ENCODE peak calls at places on chromosomes 5 and 9, in seven cellular contexts. Q is heart left ventricle; L is pancreas; F is tibial artery; R is CD4-positive, alpha-beta T cell; M is IMR-90; X is colonic mucosa. E is an unnamed sample. For H3K27me3, the result is how much of the 10 kb centered on the place peaks cover.

GRCh38 chr5:150542933-150543445 is 35.1 kb downstream of the NDST1 start:
- DNase-seq in F (no peak), R (no peak), L (no peak), Q (no peak), M (no peak), X (peak), E (no peak)

GRCh38 chr9:124708633-124709032 is 62.5 kb downstream of the NR6A1 start:
- DNase-seq in R (no peak), L (no peak), Q (no peak), M (peak), X (peak), F (no peak), E (no peak)

GRCh38 chr5:125372694-125373621 is 626.5 kb upstream of the ZNF608 start:
- DNase-seq in X (no peak), F (no peak), M (peak), R (no peak), L (no peak), Q (no peak), E (peak)

GRCh38 chr9:99463144-99463543 is 241.1 kb downstream of the SEC61B start:
- DNase-seq in L (no peak), M (no peak), Q (no peak), F (no peak), R (no peak), X (no peak), E (no peak)

GRCh38 chr5:39411051-39411450 is 13.7 kb downstream of the DAB2 start:
- DNase-seq in Q (no peak), R (no peak), X (no peak), M (peak), L (no peak), F (no peak), E (no peak)

GRCh38 chr9:98108540-98109031 is 10.4 kb downstream of the TRIM14 start:
- DNase-seq in X (no peak), F (peak), Q (no peak), M (no peak), L (no peak), R (peak), E (no peak)

GRCh38 chr9:107648153-107648716 is 158.7 kb upstream of the KLF4 start:
- DNase-seq in X (no peak), L (no peak), R (no peak), M (no peak), Q (no peak), F (no peak), E (no peak)

GRCh38 chr5:149147673-149148072 is 6.4 kb downstream of the ABLIM3 start:
- DNase-seq in R (no peak), M (peak), X (no peak), Q (no peak), L (no peak), F (no peak), E (no peak)

GRCh38 chr5:68872088-68872842 is 221.5 kb upstream of the SLC30A5 start:
- DNase-seq in F (no peak), X (no peak), Q (no peak), L (no peak), R (no peak), M (no peak), E (no peak)

GRCh38 chr9:92711844-92712243 is 41.9 kb upstream of the IPPK start:
- DNase-seq in F (no peak), R (no peak), M (no peak), L (no peak), X (no peak), Q (no peak), E (no peak)

GRCh38 chr5:172162348-172162747 is 25.7 kb downstream of the STK10 start:
- DNase-seq in Q (no peak), M (peak), F (no peak), X (no peak), L (no peak), R (no peak), E (no peak)

GRCh38 chr5:111261610-111262009 is 37.4 kb downstream of the CAMK4 start:
- DNase-seq in R (no peak), Q (no peak), M (no peak), X (no peak), L (no peak), F (no peak), E (no peak)

GRCh38 chr5:58021476-58021875 is 438.4 kb downstream of the PLK2 start:
- DNase-seq in Q (no peak), X (no peak), L (no peak), M (no peak), R (no peak), F (no peak), E (no peak)

GRCh38 chr9:115226152-115226551 is 108.2 kb upstream of the TNC start:
- DNase-seq in R (no peak), F (no peak), X (no peak), M (no peak), L (no peak), Q (no peak), E (no peak)

GRCh38 chr9:27426717-27427645 is 97.1 kb upstream of the IFNK start:
- DNase-seq in Q (no peak), X (no peak), F (no peak), M (peak), L (no peak), R (no peak), E (peak)

GRCh38 chr9:133118179-133118520 is 2.9 kb downstream of the RALGDS start:
- DNase-seq in X (no peak), R (no peak), M (no peak), L (no peak), Q (no peak), F (no peak), E (no peak)

GRCh38 chr5:61332891-61333350 is 863 bp downstream of the ZSWIM6 start:
- DNase-seq in M (peak), X (peak), Q (peak), R (no peak), L (peak), F (peak), E (no peak)

GRCh38 chr9:106468431-106468830 is 394.5 kb upstream of the ZNF462 start:
- DNase-seq in Q (no peak), X (no peak), F (no peak), L (no peak), M (no peak), R (no peak), E (no peak)

GRCh38 chr9:89359018-89359417 is 40.7 kb downstream of the SECISBP2 start:
- DNase-seq in Q (no peak), X (no peak), L (no peak), F (peak), R (no peak), M (no peak), E (no peak)

GRCh38 chr5:56549096-56549886 is 266.1 kb upstream of the MAP3K1 start:
- DNase-seq in M (no peak), L (no peak), R (no peak), X (no peak), F (no peak), Q (no peak), E (no peak)

GRCh38 chr5:10594591-10595210 is 30.8 kb downstream of the ANKRD33B start:
- DNase-seq in F (peak), X (no peak), L (no peak), M (peak), R (no peak), Q (no peak), E (no peak)

GRCh38 chr5:132259061-132259851 is 1.8 kb downstream of the PDLIM4 start:
- DNase-seq in F (peak), L (no peak), R (no peak), M (peak), Q (no peak), X (peak), E (no peak)

GRCh38 chr5:154816891-154817492 is 33.4 kb downstream of the FAXDC2 start:
- DNase-seq in F (no peak), X (no peak), Q (no peak), M (no peak), L (no peak), R (no peak), E (no peak)

GRCh38 chr5:158212915-158213314 is 354.0 kb upstream of the CLINT1 start:
- DNase-seq in R (no peak), M (peak), Q (no peak), X (no peak), L (no peak), F (no peak), E (no peak)

GRCh38 chr5:57298295-57298984 is 124.6 kb downstream of the GPBP1 start:
- DNase-seq in X (peak), R (peak), Q (peak), F (peak), L (peak), M (peak), E (peak)

GRCh38 chr5:77354454-77354853 is 137.7 kb downstream of the WDR41 start:
- DNase-seq in F (no peak), X (no peak), R (no peak), Q (no peak), M (no peak), L (no peak), E (no peak)

GRCh38 chr5:113044776-113045175 is 68.2 kb downstream of the DCP2 start:
- DNase-seq in R (no peak), L (no peak), X (no peak), Q (no peak), M (no peak), F (no peak), E (no peak)

GRCh38 chr5:1011226-1011631 is 2.6 kb downstream of the NKD2 start:
- DNase-seq in Q (no peak), X (peak), L (peak), F (no peak), R (peak), M (no peak), E (no peak)

GRCh38 chr9:75170898-75171360 is 82.6 kb downstream of the OSTF1 start:
- DNase-seq in F (no peak), Q (no peak), L (no peak), R (no peak), M (peak), X (no peak), E (peak)

GRCh38 chr5:78706825-78707224 is 58.3 kb upstream of the LHFPL2 start:
- DNase-seq in R (no peak), X (no peak), M (peak), F (no peak), Q (no peak), L (no peak), E (no peak)

GRCh38 chr9:95981741-95982390 is 106.4 kb downstream of the ERCC6L2 start:
- DNase-seq in R (no peak), L (no peak), X (no peak), F (no peak), M (no peak), Q (no peak), E (no peak)

GRCh38 chr5:135399838-135400542 is 959 bp upstream of the MACROH2A1 start:
- DNase-seq in R (no peak), F (no peak), Q (no peak), L (no peak), M (no peak), X (no peak), E (peak)
- H3K27me3 ChIP-seq in R (under half), F (under half), Q (under half), L (under half), M (under half), X (under half), E (half or more)

GRCh38 chr5:174720066-174720611 is 4.2 kb upstream of the MSX2 start:
- DNase-seq in L (no peak), Q (no peak), M (no peak), R (no peak), X (no peak), F (no peak), E (no peak)
- H3K27me3 ChIP-seq in L (under half), Q (under half), M (half or more), R (half or more), X (half or more), F (half or more), E (half or more)

GRCh38 chr5:176774216-176775171 is 35.9 kb upstream of the UNC5A start:
- DNase-seq in X (no peak), M (no peak), R (no peak), Q (no peak), F (peak), L (no peak), E (no peak)

GRCh38 chr5:176776141-176776865 is 34.1 kb upstream of the UNC5A start:
- DNase-seq in X (peak), M (no peak), Q (no peak), F (peak), L (no peak), R (no peak), E (no peak)

GRCh38 chr5:176778921-176779465 is 31.4 kb upstream of the UNC5A start:
- DNase-seq in F (peak), R (no peak), Q (no peak), L (no peak), X (no peak), M (no peak), E (no peak)

GRCh38 chr5:176775409-176775808 is 35.0 kb upstream of the UNC5A start:
- DNase-seq in F (peak), R (no peak), L (no peak), X (no peak), M (no peak), Q (no peak), E (no peak)

GRCh38 chr5:176776916-176777315 is 33.4 kb upstream of the UNC5A start:
- DNase-seq in M (no peak), Q (no peak), F (peak), X (no peak), R (no peak), L (no peak), E (no peak)
- H3K27me3 ChIP-seq in M (half or more), Q (under half), F (under half), X (under half), R (under half), L (under half), E (under half)

GRCh38 chr9:14352549-14352948 is 38.6 kb upstream of the NFIB start:
- DNase-seq in Q (no peak), X (no peak), F (no peak), M (no peak), L (no peak), R (no peak), E (no peak)

GRCh38 chr9:14349141-14349817 is 35.3 kb upstream of the NFIB start:
- DNase-seq in M (no peak), L (no peak), R (no peak), Q (peak), F (no peak), X (no peak), E (no peak)

GRCh38 chr9:14349818-14350333 is 35.9 kb upstream of the NFIB start:
- DNase-seq in M (no peak), F (no peak), X (no peak), R (no peak), L (no peak), Q (peak), E (no peak)

GRCh38 chr9:14350766-14351165 is 36.8 kb upstream of the NFIB start:
- DNase-seq in X (no peak), Q (peak), L (no peak), R (no peak), F (peak), M (no peak), E (no peak)

DNA sequence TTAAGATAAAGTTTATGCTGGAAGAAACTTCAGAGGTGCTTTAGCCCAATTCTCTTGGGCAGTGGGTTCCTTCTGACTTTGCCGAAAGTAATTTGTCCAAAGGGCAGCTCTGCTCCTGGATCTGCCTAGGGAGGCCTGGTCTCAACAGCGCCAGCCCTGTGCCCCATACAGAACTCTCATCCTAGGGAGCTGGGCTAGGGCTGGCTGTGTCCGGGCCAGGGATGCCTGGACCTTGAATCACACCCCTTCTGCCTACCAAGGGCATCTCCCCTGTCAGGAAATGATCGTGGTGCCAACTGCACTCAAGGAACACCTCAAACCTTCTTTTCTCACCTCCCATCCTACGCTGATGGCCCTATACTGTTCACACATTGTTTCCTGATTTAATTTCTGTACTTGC is 37.3 kb upstream of the NFIB start:
- DNase-seq in F (no peak), L (no peak), Q (peak), R (no peak), X (no peak), M (no peak), E (no peak)
- H3K27me3 ChIP-seq in F (under half), L (under half), Q (under half), R (half or more), X (under half), M (half or more), E (half or more)

GRCh38 chr9:129490583-129491485 is 130.1 kb downstream of the C9orf50 start:
- DNase-seq in X (no peak), L (peak), R (no peak), Q (peak), F (peak), M (no peak), E (no peak)
- H3K27me3 ChIP-seq in X (under half), L (under half), R (under half), Q (under half), F (under half), M (under half), E (under half)

DNA sequence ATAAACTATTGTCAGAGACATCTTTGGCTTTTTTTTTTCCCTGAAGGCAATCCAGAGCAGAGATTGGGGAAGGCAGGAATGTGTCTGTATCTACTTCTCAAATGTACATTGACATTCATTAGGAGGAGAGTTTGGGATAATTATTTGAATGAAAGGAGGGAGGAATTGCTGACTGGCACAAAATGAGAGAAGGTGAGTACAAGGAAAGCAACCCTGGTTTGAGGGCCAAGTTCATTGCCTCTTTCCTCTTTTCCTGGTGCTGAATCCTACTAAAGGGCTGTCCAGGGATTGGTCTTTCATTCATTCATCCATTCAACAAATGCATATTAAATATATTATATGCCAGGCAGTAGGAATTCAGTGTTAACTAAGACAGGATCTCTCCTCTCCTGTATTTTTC is 18.8 kb upstream of the ANKHD1 start:
- DNase-seq in X (no peak), L (no peak), R (no peak), Q (no peak), M (no peak), F (no peak), E (no peak)
- H3K27me3 ChIP-seq in X (under half), L (under half), R (under half), Q (under half), M (under half), F (under half), E (under half)

GRCh38 chr5:160291467-160291866 is 20.9 kb downstream of the CCNJL start:
- DNase-seq in R (no peak), F (no peak), Q (no peak), X (no peak), M (no peak), L (no peak), E (no peak)
- H3K27me3 ChIP-seq in R (under half), F (under half), Q (under half), X (under half), M (under half), L (under half), E (under half)

GRCh38 chr5:139964994-139965565 is 78.0 kb downstream of the NRG2 start:
- DNase-seq in L (no peak), M (no peak), Q (no peak), R (no peak), F (no peak), X (no peak), E (no peak)
- H3K27me3 ChIP-seq in L (under half), M (under half), Q (under half), R (under half), F (under half), X (under half), E (under half)

DNA sequence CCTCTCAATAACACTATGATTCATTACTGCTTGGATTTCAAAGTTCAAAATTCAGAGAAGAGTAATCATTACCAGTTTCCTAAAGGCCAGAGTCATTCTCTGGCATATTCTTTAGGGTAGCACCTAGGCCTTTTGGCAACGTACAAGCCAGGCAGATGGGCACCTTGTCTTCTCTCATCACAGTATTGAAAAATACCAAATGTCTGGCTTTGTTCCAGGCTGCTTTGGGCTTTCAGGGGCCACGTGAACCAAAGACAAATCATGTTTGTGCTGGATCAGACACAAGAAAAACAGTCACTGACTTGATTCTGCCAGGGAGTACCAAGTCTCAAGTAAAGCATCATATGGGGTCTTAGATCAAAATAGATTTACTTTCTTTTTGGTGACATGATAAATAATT is 15.5 kb downstream of the MEGF9 start:
- DNase-seq in M (no peak), X (no peak), R (no peak), Q (no peak), F (no peak), L (no peak), E (no peak)
- H3K27me3 ChIP-seq in M (under half), X (under half), R (under half), Q (under half), F (under half), L (under half), E (under half)

E was measured in NT2/D1.